ENCODE peak calls at places on chromosomes 13 and 19, in seven cellular contexts. C is germinal center, B is neural progenitor cell, O is HT-29, H is T follicular helper cell, X is Caco-2, J is skeletal muscle cell. E is an unnamed sample.

GRCh38 chr13:97574926-97575325 is 141.0 kb downstream of the RAP2A start:
- DNase-seq in C (no peak), B (peak), O (peak), H (no peak), X (peak), J (no peak), E (peak)

GRCh38 chr13:97228850-97229521 is 6.9 kb downstream of the MBNL2 start:
- DNase-seq in C (no peak), B (no peak), O (no peak), H (no peak), X (no peak), J (no peak), E (no peak)

GRCh38 chr13:44576396-44577235 is 486 bp upstream of the TSC22D1 start:
- DNase-seq in C (peak), B (peak), O (no peak), H (peak), X (no peak), J (no peak), E (no peak)

GRCh38 chr13:66077286-66077685 is 1152.8 kb downstream of the PCDH9 start:
- DNase-seq in C (no peak), B (no peak), O (no peak), H (no peak), X (no peak), J (no peak), E (peak)

GRCh38 chr19:41409288-41409687 is 11.7 kb downstream of the BCKDHA start:
- DNase-seq in C (no peak), B (no peak), O (peak), H (no peak), X (peak), J (no peak), E (peak)

GRCh38 chr13:97140611-97141010 is 81.5 kb upstream of the MBNL2 start:
- DNase-seq in C (no peak), B (no peak), O (no peak), H (no peak), X (no peak), J (no peak), E (no peak)

GRCh38 chr19:44726465-44726864 is 22.0 kb upstream of the BCL3 start:
- DNase-seq in C (no peak), B (no peak), O (no peak), H (no peak), X (no peak), J (no peak), E (no peak)

GRCh38 chr13:37546087-37546486 is 52.5 kb downstream of the POSTN start:
- DNase-seq in C (no peak), B (no peak), O (no peak), H (no peak), X (no peak), J (no peak), E (no peak)

GRCh38 chr13:94198666-94199065 is 280.8 kb downstream of the DCT start:
- DNase-seq in C (no peak), B (no peak), O (no peak), H (no peak), X (no peak), J (no peak), E (no peak)

GRCh38 chr19:39385629-39386411 is 5.1 kb downstream of the PAF1 start:
- DNase-seq in C (no peak), B (no peak), O (no peak), H (no peak), X (no peak), J (no peak), E (no peak)

GRCh38 chr19:14381689-14382474 is 638 bp downstream of the ADGRE5 start:
- DNase-seq in C (peak), B (no peak), O (peak), H (peak), X (peak), J (no peak), E (peak)

GRCh38 chr13:72521965-72522661 is 205.3 kb downstream of the MZT1 start:
- DNase-seq in C (no peak), B (no peak), O (no peak), H (no peak), X (no peak), J (no peak), E (no peak)

GRCh38 chr13:31742102-31742695 is 2.9 kb downstream of the RXFP2 start:
- DNase-seq in C (peak), B (peak), O (peak), H (peak), X (peak), J (peak), E (peak)

GRCh38 chr13:81031996-81032395 is 691.1 kb upstream of the SPRY2 start:
- DNase-seq in C (no peak), B (no peak), O (no peak), H (no peak), X (no peak), J (no peak), E (no peak)

GRCh38 chr19:30064021-30064699 is 122.1 kb downstream of the URI1 start:
- DNase-seq in C (no peak), B (no peak), O (no peak), H (no peak), X (no peak), J (no peak), E (no peak)

GRCh38 chr19:42079276-42079669 is 3.3 kb downstream of the ZNF574 start:
- DNase-seq in C (no peak), B (no peak), O (no peak), H (no peak), X (no peak), J (no peak), E (no peak)

GRCh38 chr13:76086729-76087128 is 450.6 kb downstream of the LMO7 start:
- DNase-seq in C (no peak), B (peak), O (no peak), H (no peak), X (peak), J (no peak), E (no peak)

GRCh38 chr13:67118277-67118676 is 111.9 kb downstream of the PCDH9 start:
- DNase-seq in C (no peak), B (no peak), O (no peak), H (no peak), X (no peak), J (no peak), E (no peak)

GRCh38 chr19:11247391-11247790 is 8.0 kb downstream of the ANGPTL8 start:
- DNase-seq in C (no peak), B (no peak), O (no peak), H (no peak), X (no peak), J (peak), E (no peak)

GRCh38 chr13:33405371-33405770 is 119.8 kb upstream of the STARD13 start:
- DNase-seq in C (no peak), B (no peak), O (no peak), H (no peak), X (no peak), J (no peak), E (no peak)

GRCh38 chr13:59710995-59711701 is 452.6 kb downstream of the DIAPH3 start:
- DNase-seq in C (no peak), B (no peak), O (no peak), H (no peak), X (no peak), J (no peak), E (peak)

GRCh38 chr19:40776364-40776763 is 1.0 kb downstream of the MIA start:
- DNase-seq in C (no peak), B (no peak), O (no peak), H (no peak), X (no peak), J (no peak), E (no peak)